ENCODE peak calls at places on chromosome 15, in five cellular contexts. One of them, this sample, is unnamed.

GRCh38 chr15:98896002-98896721 is 111.4 kb downstream of the PGPEP1L start:
- DNase-seq in AG10803: peak
- DNase-seq in bronchial epithelial cell: peak
- DNase-seq in endothelial cell: no peak
- DNase-seq in SK-N-DZ: no peak
- DNase-seq in this sample: no peak

GRCh38 chr15:39199076-39199475 is 381.8 kb upstream of the THBS1 start:
- DNase-seq in SK-N-DZ: no peak
- DNase-seq in AG10803: peak
- DNase-seq in bronchial epithelial cell: no peak
- DNase-seq in endothelial cell: no peak
- DNase-seq in this sample: no peak

GRCh38 chr15:63601727-63602185 is 4.6 kb downstream of the FBXL22 start:
- DNase-seq in SK-N-DZ: no peak
- DNase-seq in endothelial cell: no peak
- DNase-seq in bronchial epithelial cell: no peak
- DNase-seq in AG10803: no peak
- DNase-seq in this sample: no peak

GRCh38 chr15:78444255-78444654 is 6.2 kb downstream of the IREB2 start:
- DNase-seq in endothelial cell: no peak
- DNase-seq in bronchial epithelial cell: no peak
- DNase-seq in SK-N-DZ: no peak
- DNase-seq in AG10803: no peak
- DNase-seq in this sample: no peak

GRCh38 chr15:69300129-69300588 is 1.4 kb downstream of the PAQR5 start:
- DNase-seq in bronchial epithelial cell: no peak
- DNase-seq in AG10803: no peak
- DNase-seq in SK-N-DZ: no peak
- DNase-seq in endothelial cell: no peak
- DNase-seq in this sample: no peak

GRCh38 chr15:73957785-73958184 is 31.5 kb downstream of the LOXL1 start:
- DNase-seq in bronchial epithelial cell: no peak
- DNase-seq in endothelial cell: no peak
- DNase-seq in AG10803: no peak
- DNase-seq in SK-N-DZ: no peak
- DNase-seq in this sample: no peak

GRCh38 chr15:52228928-52229327 is 37.7 kb upstream of the GNB5 start:
- DNase-seq in AG10803: no peak
- DNase-seq in endothelial cell: no peak
- DNase-seq in SK-N-DZ: no peak
- DNase-seq in bronchial epithelial cell: peak
- DNase-seq in this sample: no peak

GRCh38 chr15:34354286-34354685 is 11.2 kb downstream of the NUTM1 start:
- DNase-seq in bronchial epithelial cell: no peak
- DNase-seq in SK-N-DZ: no peak
- DNase-seq in endothelial cell: no peak
- DNase-seq in AG10803: no peak
- DNase-seq in this sample: no peak

GRCh38 chr15:85800460-85801123 is 5.9 kb upstream of the KLHL25 start:
- DNase-seq in AG10803: peak
- DNase-seq in SK-N-DZ: peak
- DNase-seq in bronchial epithelial cell: peak
- DNase-seq in endothelial cell: no peak
- DNase-seq in this sample: no peak

GRCh38 chr15:79296583-79296982 is 14.1 kb downstream of the ANKRD34C start:
- DNase-seq in bronchial epithelial cell: no peak
- DNase-seq in endothelial cell: no peak
- DNase-seq in SK-N-DZ: no peak
- DNase-seq in AG10803: no peak
- DNase-seq in this sample: no peak

GRCh38 chr15:62068787-62069170 is 2.0 kb downstream of the C2CD4A start:
- DNase-seq in bronchial epithelial cell: peak
- DNase-seq in SK-N-DZ: no peak
- DNase-seq in endothelial cell: no peak
- DNase-seq in AG10803: peak
- DNase-seq in this sample: no peak

GRCh38 chr15:66472176-66472999 is 25.2 kb downstream of the SNAPC5 start:
- DNase-seq in AG10803: peak
- DNase-seq in endothelial cell: no peak
- DNase-seq in bronchial epithelial cell: no peak
- DNase-seq in SK-N-DZ: no peak
- DNase-seq in this sample: no peak